ENCODE peak calls at places on chromosomes 12 and 14, in six cellular contexts. One of them, this sample, is unnamed.
A peak's percentile ranks its signal among the peaks of the same experiment; 100 is the strongest.

GRCh38 chr12:62834971-62835547 is 99.9 kb downstream of the PPM1H start:
- DNase-seq in NCI-H2107: no peak
- DNase-seq in naive thymus-derived CD8-positive, alpha-beta T cell: no peak
- DNase-seq in kidney glomerular epithelial cell: peak; percentile 99
- DNase-seq in WTC11: no peak
- DNase-seq in left lung: no peak
- DNase-seq in this sample: peak; percentile 61

GRCh38 chr12:11702959-11703358 is 53.5 kb downstream of the ETV6 start:
- DNase-seq in kidney glomerular epithelial cell: no peak
- DNase-seq in NCI-H2107: no peak
- DNase-seq in WTC11: no peak
- DNase-seq in naive thymus-derived CD8-positive, alpha-beta T cell: no peak
- DNase-seq in left lung: no peak
- DNase-seq in this sample: no peak

GRCh38 chr12:31519525-31519924 is 71.4 kb downstream of the DENND5B start:
- DNase-seq in WTC11: no peak
- DNase-seq in left lung: no peak
- DNase-seq in naive thymus-derived CD8-positive, alpha-beta T cell: no peak
- DNase-seq in kidney glomerular epithelial cell: peak; percentile 34
- DNase-seq in NCI-H2107: no peak
- DNase-seq in this sample: no peak

GRCh38 chr14:35297677-35298076 is 5.5 kb downstream of the PSMA6 start:
- DNase-seq in kidney glomerular epithelial cell: no peak
- DNase-seq in left lung: no peak
- DNase-seq in NCI-H2107: no peak
- DNase-seq in WTC11: no peak
- DNase-seq in naive thymus-derived CD8-positive, alpha-beta T cell: no peak
- DNase-seq in this sample: no peak

GRCh38 chr14:100692859-100693558 is 33.7 kb upstream of the DLK1 start:
- DNase-seq in left lung: peak; percentile 85
- DNase-seq in NCI-H2107: peak; percentile 40
- DNase-seq in WTC11: no peak
- DNase-seq in naive thymus-derived CD8-positive, alpha-beta T cell: no peak
- DNase-seq in kidney glomerular epithelial cell: peak; percentile 72
- DNase-seq in this sample: peak; percentile 94

GRCh38 chr12:129145381-129145780 is 292.1 kb downstream of the GLT1D1 start:
- DNase-seq in NCI-H2107: no peak
- DNase-seq in naive thymus-derived CD8-positive, alpha-beta T cell: no peak
- DNase-seq in kidney glomerular epithelial cell: no peak
- DNase-seq in left lung: no peak
- DNase-seq in WTC11: no peak
- DNase-seq in this sample: no peak

GRCh38 chr12:32756476-32757158 is 920 bp upstream of the YARS2 start:
- DNase-seq in naive thymus-derived CD8-positive, alpha-beta T cell: no peak
- DNase-seq in NCI-H2107: no peak
- DNase-seq in kidney glomerular epithelial cell: no peak
- DNase-seq in left lung: no peak
- DNase-seq in WTC11: no peak
- DNase-seq in this sample: no peak

GRCh38 chr12:56932146-56932545 is 2.1 kb downstream of the SDR9C7 start:
- DNase-seq in left lung: no peak
- DNase-seq in NCI-H2107: no peak
- DNase-seq in kidney glomerular epithelial cell: no peak
- DNase-seq in naive thymus-derived CD8-positive, alpha-beta T cell: no peak
- DNase-seq in WTC11: no peak
- DNase-seq in this sample: no peak

GRCh38 chr14:68014771-68015170 is 195.2 kb downstream of the RAD51B start:
- DNase-seq in WTC11: no peak
- DNase-seq in left lung: no peak
- DNase-seq in kidney glomerular epithelial cell: no peak
- DNase-seq in NCI-H2107: no peak
- DNase-seq in naive thymus-derived CD8-positive, alpha-beta T cell: no peak
- DNase-seq in this sample: no peak

This sample was measured in astrocyte.